ENCODE peak calls at places on chromosomes 1 and 21, in six cellular contexts. Z is stomach, K is HCT116, C is IMR-90, T is ovary, N is tibial nerve. Y is an unnamed sample.

GRCh38 chr1:223344491-223344890 is 19.5 kb downstream of the SUSD4 start:
- DNase-seq in Z (peak; percentile 46), K (no peak), C (no peak), T (peak; percentile 81), N (no peak), Y (no peak)

GRCh38 chr21:46002841-46003574 is 21.4 kb downstream of the COL6A1 start:
- DNase-seq in Z (peak; percentile 22), K (no peak), C (no peak), T (peak; percentile 24), N (no peak), Y (no peak)

GRCh38 chr1:43549921-43550597 is 19.4 kb downstream of the PTPRF start:
- DNase-seq in Z (peak; percentile 95), K (peak; percentile 68), C (no peak), T (peak; percentile 76), N (no peak), Y (peak; percentile 93)

GRCh38 chr1:234554478-234555311 is 55.3 kb downstream of the IRF2BP2 start:
- DNase-seq in Z (no peak), K (no peak), C (no peak), T (peak; percentile 39), N (no peak), Y (no peak)

GRCh38 chr1:54290443-54291184 is 90.6 kb downstream of the MRPL37 start:
- DNase-seq in Z (peak; percentile 61), K (no peak), C (peak; percentile 59), T (no peak), N (no peak), Y (no peak)

GRCh38 chr1:219837274-219837993 is 90.9 kb downstream of the SLC30A10 start:
- DNase-seq in Z (no peak), K (peak; percentile 60), C (peak; percentile 54), T (no peak), N (peak; percentile 66), Y (no peak)

GRCh38 chr1:50705699-50706098 is 254.4 kb downstream of the FAF1 start:
- DNase-seq in Z (no peak), K (no peak), C (no peak), T (no peak), N (no peak), Y (no peak)

GRCh38 chr1:27557596-27558340 is 46.2 kb downstream of the AHDC1 start:
- DNase-seq in Z (peak; percentile 65), K (peak; percentile 29), C (no peak), T (peak; percentile 20), N (no peak), Y (peak; percentile 76)

GRCh38 chr1:201560328-201561194 is 21.6 kb downstream of the NAV1 start:
- DNase-seq in Z (no peak), K (no peak), C (no peak), T (no peak), N (no peak), Y (no peak)

GRCh38 chr1:63724375-63724774 is 49.4 kb upstream of the ROR1 start:
- DNase-seq in Z (no peak), K (no peak), C (no peak), T (no peak), N (no peak), Y (no peak)

GRCh38 chr1:177256153-177256814 is 85.5 kb downstream of the BRINP2 start:
- DNase-seq in Z (peak; percentile 75), K (no peak), C (peak; percentile 81), T (peak; percentile 39), N (peak; percentile 17), Y (peak; percentile 65)

GRCh38 chr21:45829566-45830147 is 151.9 kb upstream of the COL6A1 start:
- DNase-seq in Z (no peak), K (no peak), C (no peak), T (no peak), N (no peak), Y (no peak)

GRCh38 chr1:11929849-11930248 is 3.6 kb upstream of the KIAA2013 start:
- DNase-seq in Z (peak; percentile 77), K (no peak), C (peak; percentile 71), T (peak; percentile 83), N (peak; percentile 87), Y (peak; percentile 70)

GRCh38 chr1:178011101-178011828 is 41.4 kb upstream of the SEC16B start:
- DNase-seq in Z (no peak), K (peak; percentile 55), C (peak; percentile 84), T (no peak), N (no peak), Y (no peak)

DNA sequence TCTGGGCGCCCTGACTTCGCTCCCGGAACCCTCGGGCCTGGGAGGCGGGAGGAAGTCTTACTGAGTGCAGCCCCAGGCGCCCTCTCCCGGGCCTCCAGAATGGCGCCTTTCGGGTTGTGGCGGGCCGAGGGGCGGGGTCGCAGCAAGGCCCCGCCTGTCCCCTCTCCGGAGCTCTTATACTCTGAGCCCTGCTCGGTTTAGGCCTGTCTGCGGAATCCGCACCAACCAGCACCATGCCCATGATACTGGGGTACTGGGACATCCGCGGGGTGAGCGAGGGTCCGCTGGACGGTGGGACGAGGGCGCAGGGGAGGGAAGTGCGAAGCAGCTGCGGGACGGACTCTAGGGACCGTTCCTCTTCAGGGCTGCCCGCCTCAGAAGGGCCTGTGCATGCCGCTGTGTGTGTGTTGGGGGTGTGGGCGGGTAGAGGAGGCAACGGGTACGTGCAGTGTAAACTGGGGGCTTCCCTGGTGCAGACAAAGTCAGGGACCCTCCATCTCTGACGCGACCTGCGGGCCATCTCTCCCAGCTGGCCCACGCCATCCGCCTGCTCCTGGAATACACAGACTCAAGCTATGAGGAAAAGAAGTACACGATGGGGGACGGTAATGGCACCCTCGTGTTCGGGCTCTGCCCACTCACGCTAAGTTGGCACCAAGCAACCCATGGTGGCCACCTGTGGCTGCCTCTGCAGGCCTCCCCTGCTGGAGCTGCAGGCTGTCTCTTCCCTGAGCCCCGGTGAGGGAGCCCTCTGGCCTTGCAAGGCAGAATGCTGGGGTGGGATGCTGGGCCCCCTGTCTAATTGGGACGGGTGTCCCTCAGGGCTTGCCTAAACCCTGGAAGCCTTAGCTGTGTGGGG is at the start of gene GSTM1:
- DNase-seq in Z (peak; percentile 83), K (no peak), C (no peak), T (peak; percentile 84), N (no peak), Y (peak; percentile 92)
- TF ChIP-seq POLR2A in Z (no peak), K (no peak), C (no peak), T (no peak), N (peak; percentile 34), Y (no peak)

DNA sequence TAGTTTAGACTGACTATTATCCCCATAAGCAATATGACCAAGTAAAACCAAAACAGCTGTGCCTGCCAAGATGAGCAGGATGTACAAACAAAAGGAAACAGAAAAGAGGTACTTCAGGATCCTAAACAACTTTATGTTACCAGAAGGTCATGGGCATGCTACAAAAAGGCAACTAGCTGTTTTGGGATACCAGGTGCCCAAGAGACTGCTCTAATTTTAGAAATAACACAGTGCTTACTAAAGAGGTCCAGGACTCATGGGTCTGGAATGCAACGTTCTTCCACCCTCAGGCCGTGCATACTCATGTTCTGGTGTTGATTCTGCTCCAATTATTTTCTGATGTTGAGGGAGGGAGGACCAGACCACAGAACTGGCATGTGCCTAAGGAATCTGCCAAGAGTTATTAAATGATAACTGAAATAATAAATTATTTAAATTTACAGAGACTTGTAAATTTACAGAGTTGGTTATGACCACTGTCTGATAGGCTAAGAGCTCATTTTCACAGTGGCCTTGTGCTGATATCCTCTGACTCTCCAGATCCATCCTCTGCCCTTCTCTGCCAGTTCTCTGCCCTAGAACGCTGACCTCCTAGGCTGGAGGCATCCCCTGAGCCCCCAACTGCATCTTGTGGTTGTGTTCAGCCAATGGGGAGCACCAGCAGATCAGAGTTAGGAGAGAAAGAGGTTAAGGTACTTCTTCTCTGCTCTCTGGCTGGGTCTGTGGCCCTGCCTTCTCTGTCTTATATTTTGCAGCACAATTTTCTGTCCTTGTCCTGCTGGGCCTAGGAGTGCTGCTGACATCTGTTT is 37.7 kb upstream of the BCL10 start:
- DNase-seq in Z (no peak), K (no peak), C (peak; percentile 96), T (no peak), N (no peak), Y (no peak)
- H3K4me1 ChIP-seq in Z (no peaks in the 10 kb centered on the region), K (peaks cover 30% of the 10 kb centered on the region), C (peaks cover 18% of the 10 kb centered on the region), T (peaks cover 8% of the 10 kb centered on the region), N (no peaks in the 10 kb centered on the region), Y (no peaks in the 10 kb centered on the region)

DNA sequence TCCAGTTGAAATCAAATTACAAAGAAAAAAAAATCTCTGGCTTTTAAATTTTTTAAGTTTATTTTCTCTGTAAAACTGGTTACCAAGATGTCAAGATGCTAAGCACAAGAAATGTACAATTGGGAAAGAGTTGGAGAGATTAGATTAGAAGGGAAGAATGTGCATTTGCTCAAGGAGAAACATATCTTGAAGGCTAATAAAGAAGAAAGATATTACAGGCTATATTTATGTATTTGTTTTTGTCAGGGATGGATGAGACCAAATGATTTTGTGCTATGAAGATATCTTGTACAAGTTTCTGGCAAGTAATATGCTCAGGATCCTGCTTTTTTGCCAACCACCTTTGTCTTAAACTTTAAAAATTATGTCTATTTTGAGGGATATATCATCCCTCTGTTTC is 141.6 kb downstream of the CTH start:
- DNase-seq in Z (no peak), K (no peak), C (no peak), T (no peak), N (no peak), Y (no peak)
- H3K36me3 ChIP-seq in Z (no peaks in the 10 kb centered on the region), K (no peaks in the 10 kb centered on the region), C (no peaks in the 10 kb centered on the region), T (no peaks in the 10 kb centered on the region), N (no peaks in the 10 kb centered on the region), Y (no peaks in the 10 kb centered on the region)

GRCh38 chr1:91712981-91713841 is 172.7 kb downstream of the TGFBR3 start:
- DNase-seq in Z (no peak), K (no peak), C (peak; percentile 78), T (peak; percentile 78), N (peak; percentile 79), Y (no peak)
- TF ChIP-seq POLR2A in Z (no peak), K (no peak), C (no peak), T (no peak), N (no peak), Y (no peak)

GRCh38 chr1:209869242-209870149 is 41.7 kb downstream of the UTP25 start:
- DNase-seq in Z (no peak), K (no peak), C (no peak), T (no peak), N (no peak), Y (no peak)

GRCh38 chr1:209871430-209871829 is 43.7 kb downstream of the UTP25 start:
- DNase-seq in Z (no peak), K (no peak), C (no peak), T (no peak), N (no peak), Y (no peak)

GRCh38 chr1:209873067-209873810 is 45.5 kb downstream of the UTP25 start:
- DNase-seq in Z (no peak), K (no peak), C (peak; percentile 27), T (no peak), N (no peak), Y (no peak)

GRCh38 chr1:209870151-209870831 is 42.5 kb downstream of the UTP25 start:
- DNase-seq in Z (no peak), K (no peak), C (peak; percentile 13), T (no peak), N (no peak), Y (no peak)

DNA sequence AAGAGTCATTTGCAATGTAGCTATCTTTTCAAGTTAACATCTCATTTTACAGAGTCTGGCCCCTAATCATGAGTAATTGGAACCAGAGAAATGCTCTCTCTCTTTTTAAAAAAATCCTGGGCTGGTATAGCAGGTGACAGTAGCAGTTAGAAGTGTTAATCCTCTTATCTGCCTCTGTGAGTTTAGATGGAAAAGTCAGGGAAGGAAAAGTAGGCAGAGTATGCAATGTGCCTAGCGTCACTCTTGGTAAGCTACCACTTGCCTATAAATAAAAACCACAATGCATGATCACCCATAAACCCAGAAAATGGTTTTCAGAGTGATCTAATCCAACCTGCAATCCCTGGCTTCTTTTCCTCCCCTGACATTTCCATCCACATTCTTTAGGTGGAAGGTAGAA is 43.2 kb downstream of the UTP25 start:
- DNase-seq in Z (no peak), K (no peak), C (no peak), T (no peak), N (no peak), Y (no peak)
- H3K4me1 ChIP-seq in Z (no peaks in the 10 kb centered on the region), K (peaks cover 9% of the 10 kb centered on the region), C (peaks cover 2% of the 10 kb centered on the region), T (peaks cover 7% of the 10 kb centered on the region), N (peaks cover 4% of the 10 kb centered on the region), Y (no peaks in the 10 kb centered on the region)